ENCODE peak calls at places on chromosomes 13 and 19, in five cellular contexts. F, S, X, Z and B are unnamed samples.

GRCh38 chr19:5128251-5128931 is 159.5 kb downstream of the KDM4B start:
- DNase-seq in F (no peak), S (no peak), X (no peak), Z (no peak), B (no peak)

GRCh38 chr19:35641515-35642151 is at the start of gene ETV2:
- DNase-seq in F (peak), S (peak), X (peak), Z (peak), B (no peak)

GRCh38 chr19:11780431-11781020 is 13.7 kb downstream of the ZNF441 start:
- DNase-seq in F (no peak), S (no peak), X (no peak), Z (no peak), B (no peak)

GRCh38 chr13:53782400-53783030 is 753.9 kb downstream of the OLFM4 start:
- DNase-seq in F (no peak), S (peak), X (no peak), Z (peak), B (peak)

GRCh38 chr13:63446329-63446728 is 2030.7 kb upstream of the PCDH20 start:
- DNase-seq in F (no peak), S (no peak), X (no peak), Z (no peak), B (no peak)

GRCh38 chr19:38737297-38737865 is 6.9 kb downstream of the CAPN12 start:
- DNase-seq in F (no peak), S (no peak), X (no peak), Z (peak), B (no peak)

GRCh38 chr19:50315773-50316448 is 13.3 kb downstream of the KCNC3 start:
- DNase-seq in F (no peak), S (peak), X (no peak), Z (peak), B (peak)

GRCh38 chr19:13163609-13164364 is 13.6 kb downstream of the IER2 start:
- DNase-seq in F (no peak), S (peak), X (peak), Z (peak), B (no peak)

GRCh38 chr13:27379694-27380596 is 44.5 kb upstream of the GTF3A start:
- DNase-seq in F (peak), S (peak), X (peak), Z (peak), B (no peak)

GRCh38 chr19:47507924-47508553 is 6.8 kb downstream of the NAPA start:
- DNase-seq in F (no peak), S (no peak), X (no peak), Z (no peak), B (peak)

GRCh38 chr19:12453495-12453894 is 12.7 kb upstream of the ZNF443 start:
- DNase-seq in F (no peak), S (no peak), X (no peak), Z (no peak), B (no peak)

GRCh38 chr13:49502954-49503353 is 7.2 kb downstream of the PHF11 start:
- DNase-seq in F (no peak), S (no peak), X (no peak), Z (no peak), B (no peak)

GRCh38 chr13:101939370-101939769 is 462.5 kb downstream of the FGF14 start:
- DNase-seq in F (no peak), S (no peak), X (no peak), Z (no peak), B (no peak)

GRCh38 chr19:3471954-3472655 is 8.2 kb downstream of the SMIM24 start:
- DNase-seq in F (peak), S (peak), X (peak), Z (peak), B (no peak)

GRCh38 chr13:46134961-46135522 is 30.2 kb upstream of the CPB2 start:
- DNase-seq in F (no peak), S (no peak), X (no peak), Z (no peak), B (no peak)

GRCh38 chr19:290539-291521 is at the start of gene PLPP2:
- DNase-seq in F (no peak), S (no peak), X (no peak), Z (no peak), B (peak)

GRCh38 chr19:16976471-16976870 is 50.1 kb downstream of the CPAMD8 start:
- DNase-seq in F (no peak), S (no peak), X (no peak), Z (no peak), B (no peak)

GRCh38 chr13:68428292-68428691 is 1198.2 kb upstream of the PCDH9 start:
- DNase-seq in F (no peak), S (no peak), X (no peak), Z (no peak), B (no peak)

GRCh38 chr19:6354098-6354674 is 7.1 kb upstream of the CLPP start:
- DNase-seq in F (no peak), S (no peak), X (no peak), Z (no peak), B (no peak)

GRCh38 chr19:14031719-14032480 is at the start of gene IL27RA:
- DNase-seq in F (peak), S (peak), X (peak), Z (peak), B (peak)

GRCh38 chr19:29004796-29005195 is 208.2 kb downstream of the UQCRFS1 start:
- DNase-seq in F (no peak), S (no peak), X (no peak), Z (no peak), B (no peak)

GRCh38 chr19:31350693-31351211 is 1.5 kb upstream of the TSHZ3 start:
- DNase-seq in F (no peak), S (no peak), X (peak), Z (no peak), B (no peak)

GRCh38 chr19:2869618-2870017 is 2.5 kb downstream of the ZNF556 start:
- DNase-seq in F (no peak), S (no peak), X (no peak), Z (no peak), B (no peak)